ENCODE peak calls at places on chromosomes 3 and 15, in nine cellular contexts. V is uterus, D is IMR-90, E is left lung, Y is left ventricle myocardium inferior, P is suprapubic skin, C is adrenal gland, G is lung, T is Panc1. L is an unnamed sample.

GRCh38 chr3:27326211-27326948 is 42.8 kb downstream of the NEK10 start:
- DNase-seq in Y (no peak), V (peak; percentile 32), D (peak; percentile 98), G (no peak), T (peak; percentile 10), P (no peak), E (no peak), C (no peak), L (peak; percentile 32)

GRCh38 chr3:174325834-174326705 is 533.1 kb upstream of the NAALADL2 start:
- DNase-seq in C (no peak), G (no peak), E (no peak), Y (no peak), D (peak; percentile 63), V (no peak), P (no peak), T (no peak), L (no peak)

GRCh38 chr3:196659901-196660351 is 20.4 kb downstream of the NRROS start:
- DNase-seq in Y (no peak), V (no peak), E (peak; percentile 77), D (no peak), C (no peak), T (no peak), G (no peak), P (no peak), L (no peak)

GRCh38 chr15:59326856-59327255 is 45.8 kb downstream of the MYO1E start:
- DNase-seq in Y (no peak), T (no peak), P (no peak), D (no peak), G (no peak), E (no peak), V (no peak), C (no peak), L (no peak)

GRCh38 chr15:50546566-50546965 is at the start of gene USP50:
- DNase-seq in T (no peak), C (no peak), D (no peak), V (no peak), E (no peak), Y (no peak), G (no peak), P (no peak), L (no peak)

GRCh38 chr3:57169106-57169505 is 4.0 kb upstream of the IL17RD start:
- DNase-seq in C (no peak), P (no peak), G (no peak), E (no peak), Y (no peak), V (no peak), T (no peak), D (no peak), L (no peak)

GRCh38 chr3:119297169-119297568 is 3.0 kb downstream of the ARHGAP31 start:
- DNase-seq in P (no peak), E (no peak), G (no peak), V (no peak), Y (peak; percentile 41), T (no peak), D (peak; percentile 71), C (peak; percentile 19), L (no peak)

GRCh38 chr3:120793601-120794000 is 51.1 kb downstream of the GTF2E1 start:
- DNase-seq in T (no peak), C (no peak), P (no peak), G (no peak), E (no peak), Y (no peak), D (peak; percentile 28), V (no peak), L (no peak)

GRCh38 chr3:45890405-45890804 is 4.1 kb downstream of the CCR9 start:
- DNase-seq in Y (no peak), V (no peak), P (no peak), G (no peak), T (no peak), E (no peak), C (peak; percentile 24), D (no peak), L (peak; percentile 6)

GRCh38 chr3:47266709-47267489 is 15.7 kb downstream of the KIF9 start:
- DNase-seq in T (no peak), E (no peak), P (peak; percentile 85), Y (peak; percentile 88), G (peak; percentile 67), V (peak; percentile 87), C (peak; percentile 79), D (peak; percentile 96), L (peak; percentile 96)

GRCh38 chr3:72004749-72005292 is 219.9 kb upstream of the PROK2 start:
- DNase-seq in P (no peak), V (peak; percentile 48), C (no peak), G (no peak), Y (no peak), T (no peak), D (peak; percentile 51), E (no peak), L (no peak)

GRCh38 chr3:193240850-193241706 is at the start of gene PLAAT1:
- DNase-seq in D (peak; percentile 19), E (peak; percentile 85), C (peak; percentile 82), P (no peak), G (peak; percentile 45), T (no peak), Y (peak; percentile 71), V (peak; percentile 35), L (no peak)

GRCh38 chr3:81216192-81216591 is 545.3 kb downstream of the GBE1 start:
- DNase-seq in P (no peak), D (peak; percentile 48), G (no peak), E (no peak), C (no peak), Y (no peak), T (no peak), V (no peak), L (peak; percentile 55)

GRCh38 chr3:111732248-111732879 is 126.7 kb upstream of the PHLDB2 start:
- DNase-seq in P (no peak), V (no peak), D (no peak), G (no peak), C (no peak), Y (no peak), E (no peak), T (no peak), L (no peak)

GRCh38 chr3:118332699-118333098 is 701.9 kb downstream of the IGSF11 start:
- DNase-seq in Y (no peak), D (no peak), E (no peak), G (no peak), T (no peak), C (no peak), V (no peak), P (no peak), L (no peak)

GRCh38 chr3:58824285-58824684 is 157.7 kb upstream of the FAM3D start:
- DNase-seq in Y (peak; percentile 20), V (no peak), T (no peak), D (peak; percentile 73), E (no peak), G (no peak), C (peak; percentile 54), P (no peak), L (peak; percentile 60)
- TF ChIP-seq CTCF in Y (peak; percentile 55), V (no peak), T (peak; percentile 68), D (peak; percentile 89), E (peak; percentile 36), G (peak; percentile 11), C (peak; percentile 21), P (no peak), L (peak; percentile 91)

GRCh38 chr3:98734311-98734710 is 28.8 kb upstream of the ST3GAL6 start:
- DNase-seq in E (no peak), V (no peak), P (no peak), Y (no peak), T (no peak), G (no peak), C (no peak), D (no peak), L (no peak)
- H3K27ac ChIP-seq in E (no peak overlapping the region), V (peak overlapping the region; percentile 76), P (no peak overlapping the region), Y (peak overlapping the region; percentile 92), T (no peak overlapping the region), G (peak overlapping the region; percentile 96), C (no peak overlapping the region), D (no peak overlapping the region), L (no peak overlapping the region)

DNA sequence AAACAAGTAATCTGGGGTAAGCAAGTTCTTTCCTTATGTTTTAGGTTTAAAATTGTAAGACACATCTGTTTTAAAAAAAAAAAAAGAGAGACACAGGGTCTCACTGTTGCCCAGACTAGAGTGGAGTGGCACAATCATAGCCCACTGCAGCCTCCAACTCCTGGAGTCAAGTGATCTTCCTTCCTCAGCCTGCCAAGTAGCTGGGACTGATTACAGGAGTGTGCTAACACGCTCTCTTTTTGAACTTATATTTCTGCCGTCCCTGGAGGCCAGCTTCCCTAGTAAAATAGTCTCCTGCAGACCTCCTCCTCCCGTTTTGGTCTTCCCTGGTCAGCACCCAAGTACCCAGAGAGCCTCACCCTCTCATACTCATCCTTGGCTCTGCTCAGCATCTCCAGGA is 35.5 kb downstream of the DCP1A start:
- DNase-seq in D (no peak), Y (no peak), G (no peak), C (no peak), E (no peak), P (no peak), T (no peak), V (no peak), L (no peak)
- H3K4me1 ChIP-seq in D (peaks cover 2% of the 10 kb centered on the region), Y (peaks cover 34% of the 10 kb centered on the region), G (no peaks in the 10 kb centered on the region), C (no peaks in the 10 kb centered on the region), E (no peaks in the 10 kb centered on the region), P (no peaks in the 10 kb centered on the region), T (no peaks in the 10 kb centered on the region), V (no peaks in the 10 kb centered on the region), L (no peaks in the 10 kb centered on the region)

DNA sequence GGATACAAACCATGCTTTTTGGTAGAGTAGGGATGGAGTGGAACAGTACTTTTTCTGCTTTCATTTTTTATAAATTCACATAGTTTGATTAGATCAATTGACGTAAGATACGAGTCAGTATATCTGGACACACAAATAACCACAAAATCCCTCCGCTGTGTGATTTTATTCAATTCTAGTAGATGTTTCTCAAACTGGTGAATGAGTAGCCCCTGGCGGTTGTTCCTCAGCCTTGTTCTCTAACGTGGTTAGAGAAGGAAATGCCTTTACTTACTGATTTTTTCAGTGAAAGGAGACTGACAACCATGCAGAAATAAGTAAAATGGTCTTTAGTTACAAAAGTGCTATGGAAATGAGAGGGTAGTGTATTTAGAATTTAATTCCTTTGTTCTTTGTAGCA is 161.0 kb downstream of the TCF12 start:
- DNase-seq in D (no peak), G (no peak), P (no peak), T (no peak), V (no peak), Y (no peak), E (no peak), C (no peak), L (no peak)
- TF ChIP-seq CTCF in D (no peak), G (no peak), P (no peak), T (no peak), V (no peak), Y (no peak), E (no peak), C (no peak), L (peak; percentile 13)

L was measured in foreskin keratinocyte.